ENCODE peak calls at places on chromosomes 6 and 20, in five cellular contexts. R, J, V, F and X are unnamed samples. For H3K4me1 and H3K9me3, the result is how much of the 10 kb centered on the place peaks cover.

GRCh38 chr20:2217857-2218529 is 77.8 kb upstream of the TGM3 start:
- DNase-seq in R (no peak), J (no peak), V (no peak), F (no peak), X (no peak)

GRCh38 chr6:25991785-25992412 is 29.3 kb downstream of the TRIM38 start:
- DNase-seq in R (peak), J (peak), V (peak), F (peak), X (peak)

GRCh38 chr6:157442296-157442695 is 61.3 kb downstream of the ZDHHC14 start:
- DNase-seq in R (peak), J (peak), V (no peak), F (no peak), X (no peak)

GRCh38 chr6:132961122-132961521 is 146.8 kb downstream of the RPS12 start:
- DNase-seq in R (peak), J (peak), V (no peak), F (no peak), X (no peak)

GRCh38 chr6:22807818-22808217 is 238.5 kb downstream of the HDGFL1 start:
- DNase-seq in R (no peak), J (no peak), V (no peak), F (no peak), X (peak)

GRCh38 chr20:32434434-32434833 is 76.3 kb downstream of the ASXL1 start:
- DNase-seq in R (no peak), J (no peak), V (no peak), F (no peak), X (no peak)

GRCh38 chr6:41974281-41974825 is 32.7 kb upstream of the CCND3 start:
- DNase-seq in R (no peak), J (no peak), V (no peak), F (no peak), X (no peak)

GRCh38 chr20:1734269-1734858 is 76.8 kb upstream of the SIRPG start:
- DNase-seq in R (no peak), J (no peak), V (no peak), F (no peak), X (no peak)

GRCh38 chr6:141463237-141463977 is 669.3 kb upstream of the GJE1 start:
- DNase-seq in R (peak), J (peak), V (no peak), F (no peak), X (no peak)

GRCh38 chr6:149862901-149863595 is 1.1 kb downstream of the LRP11 start:
- DNase-seq in R (peak), J (peak), V (no peak), F (peak), X (peak)

GRCh38 chr20:32969356-32970114 is 34.7 kb downstream of the SUN5 start:
- DNase-seq in R (no peak), J (no peak), V (no peak), F (no peak), X (peak)

GRCh38 chr20:25136643-25137559 is 55.0 kb upstream of the VSX1 start:
- DNase-seq in R (peak), J (peak), V (no peak), F (no peak), X (no peak)

GRCh38 chr6:142938510-142938909 is 6.5 kb downstream of the HIVEP2 start:
- DNase-seq in R (no peak), J (no peak), V (no peak), F (no peak), X (no peak)

GRCh38 chr6:142934190-142934589 is 10.8 kb downstream of the HIVEP2 start:
- DNase-seq in R (no peak), J (no peak), V (no peak), F (no peak), X (no peak)

GRCh38 chr6:142933701-142934100 is 11.3 kb downstream of the HIVEP2 start:
- DNase-seq in R (no peak), J (no peak), V (no peak), F (no peak), X (no peak)

GRCh38 chr6:142934599-142934998 is 10.4 kb downstream of the HIVEP2 start:
- DNase-seq in R (no peak), J (no peak), V (no peak), F (no peak), X (no peak)

GRCh38 chr6:142935553-142936517 is 9.1 kb downstream of the HIVEP2 start:
- DNase-seq in R (no peak), J (no peak), V (no peak), F (no peak), X (no peak)
- H3K4me1 ChIP-seq in R (under half), J (under half), V (under half), F (under half), X (under half)

GRCh38 chr6:148347076-148348054 is 4.7 kb downstream of the SASH1 start:
- DNase-seq in R (no peak), J (no peak), V (no peak), F (no peak), X (no peak)
- H2BK15ac ChIP-seq in R (no peak), J (no peak), V (no peak), F (no peak), X (no peak)

GRCh38 chr6:107402533-107402932 is 56.8 kb downstream of the PDSS2 start:
- DNase-seq in R (no peak), J (no peak), V (no peak), F (no peak), X (no peak)
- H3K9me3 ChIP-seq in R (under half), J (under half), V (under half), F (under half), X (under half)

GRCh38 chr6:87922191-87922946 is 125.3 kb upstream of the SPACA1 start:
- DNase-seq in R (no peak), J (no peak), V (no peak), F (no peak), X (no peak)

GRCh38 chr6:87925373-87926060 is 122.1 kb upstream of the SPACA1 start:
- DNase-seq in R (no peak), J (no peak), V (no peak), F (no peak), X (no peak)

GRCh38 chr6:87921034-87921433 is 126.6 kb upstream of the SPACA1 start:
- DNase-seq in R (no peak), J (no peak), V (no peak), F (no peak), X (no peak)

GRCh38 chr6:87922947-87923330 is 124.7 kb upstream of the SPACA1 start:
- DNase-seq in R (no peak), J (no peak), V (no peak), F (no peak), X (no peak)

DNA sequence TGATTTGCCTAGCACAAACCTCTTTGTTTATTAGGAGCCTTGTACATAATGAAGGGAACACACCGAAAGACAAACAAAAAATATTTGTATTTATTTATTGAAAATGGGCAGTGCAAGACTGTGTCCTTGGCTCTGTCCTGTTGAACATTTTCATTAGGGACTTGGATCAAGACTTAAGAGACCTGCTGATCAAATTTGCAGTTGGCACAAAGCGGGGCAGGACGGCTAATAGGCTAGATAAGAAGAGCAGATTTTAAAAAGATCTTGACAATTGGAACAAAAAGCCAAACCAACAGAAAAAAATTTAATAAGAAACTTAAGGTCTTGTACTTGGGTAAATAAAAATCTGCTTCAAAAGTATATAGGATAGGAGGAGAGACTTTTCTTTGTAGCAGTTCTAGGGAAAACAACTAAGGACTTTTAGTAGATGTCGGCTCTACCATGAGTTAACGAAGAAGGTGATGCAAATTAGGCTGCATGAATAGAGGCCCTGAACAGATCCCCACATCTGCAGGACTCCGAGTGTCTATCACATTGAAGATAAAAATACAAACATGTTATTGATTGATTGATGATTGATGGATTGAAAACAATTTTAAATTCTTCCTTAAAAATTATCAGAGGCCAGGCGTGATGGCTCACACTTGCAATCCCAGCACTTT is 124.1 kb upstream of the SPACA1 start:
- DNase-seq in R (no peak), J (no peak), V (no peak), F (no peak), X (no peak)
- H3K4me1 ChIP-seq in R (under half), J (under half), V (under half), F (under half), X (under half)

DNA sequence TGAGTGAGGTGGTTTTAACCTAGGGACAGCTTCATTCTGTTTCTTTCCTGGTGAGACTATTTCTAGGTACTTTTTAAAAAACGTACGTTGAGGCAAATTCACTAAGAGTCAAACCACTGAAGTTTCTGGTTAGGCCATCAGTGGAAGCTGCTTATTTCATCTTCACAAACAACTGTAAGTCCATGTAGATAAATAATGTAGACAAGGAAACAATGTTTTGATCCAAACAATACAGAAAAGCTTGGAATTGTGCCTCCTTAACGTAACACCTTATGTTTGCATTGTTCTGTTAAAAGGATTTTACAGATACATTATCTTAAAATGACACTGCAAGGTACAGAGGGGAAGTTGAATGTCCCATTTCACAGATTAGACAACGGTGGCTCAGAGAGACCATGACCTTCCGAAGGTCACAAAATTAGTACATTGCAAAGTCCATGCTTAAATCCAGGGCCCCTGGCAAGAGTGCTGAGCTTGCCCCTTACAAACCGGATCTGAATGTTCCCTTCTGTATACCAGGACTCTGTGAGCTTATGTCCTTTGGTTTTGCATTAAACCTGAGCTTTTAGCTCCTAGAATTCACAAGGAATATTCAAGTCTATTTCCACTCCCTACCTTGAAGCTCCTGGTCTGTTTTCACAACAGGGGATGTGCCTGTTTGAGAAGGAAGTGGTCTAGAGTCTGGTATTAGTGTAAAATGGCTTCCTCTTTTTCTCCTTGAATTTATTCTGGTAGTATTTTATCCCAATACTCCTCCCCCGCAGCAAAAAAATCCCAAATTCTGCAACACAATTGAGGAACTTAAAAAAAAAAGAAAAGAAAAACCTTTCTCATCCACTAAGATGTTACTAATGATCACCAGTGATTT is 28.8 kb upstream of the ZNF217 start:
- DNase-seq in R (no peak), J (peak), V (no peak), F (no peak), X (no peak)
- H2BK15ac ChIP-seq in R (peak), J (no peak), V (no peak), F (no peak), X (no peak)

GRCh38 chr6:39167321-39167720 is 52.3 kb upstream of the SAYSD1 start:
- DNase-seq in R (no peak), J (no peak), V (no peak), F (no peak), X (no peak)

GRCh38 chr6:39166918-39167301 is 51.9 kb upstream of the SAYSD1 start:
- DNase-seq in R (no peak), J (no peak), V (no peak), F (no peak), X (no peak)

GRCh38 chr6:39167866-39168625 is 53.1 kb upstream of the SAYSD1 start:
- DNase-seq in R (no peak), J (no peak), V (no peak), F (no peak), X (no peak)

GRCh38 chr6:39169448-39170344 is 54.7 kb upstream of the SAYSD1 start:
- DNase-seq in R (no peak), J (no peak), V (no peak), F (no peak), X (no peak)

DNA sequence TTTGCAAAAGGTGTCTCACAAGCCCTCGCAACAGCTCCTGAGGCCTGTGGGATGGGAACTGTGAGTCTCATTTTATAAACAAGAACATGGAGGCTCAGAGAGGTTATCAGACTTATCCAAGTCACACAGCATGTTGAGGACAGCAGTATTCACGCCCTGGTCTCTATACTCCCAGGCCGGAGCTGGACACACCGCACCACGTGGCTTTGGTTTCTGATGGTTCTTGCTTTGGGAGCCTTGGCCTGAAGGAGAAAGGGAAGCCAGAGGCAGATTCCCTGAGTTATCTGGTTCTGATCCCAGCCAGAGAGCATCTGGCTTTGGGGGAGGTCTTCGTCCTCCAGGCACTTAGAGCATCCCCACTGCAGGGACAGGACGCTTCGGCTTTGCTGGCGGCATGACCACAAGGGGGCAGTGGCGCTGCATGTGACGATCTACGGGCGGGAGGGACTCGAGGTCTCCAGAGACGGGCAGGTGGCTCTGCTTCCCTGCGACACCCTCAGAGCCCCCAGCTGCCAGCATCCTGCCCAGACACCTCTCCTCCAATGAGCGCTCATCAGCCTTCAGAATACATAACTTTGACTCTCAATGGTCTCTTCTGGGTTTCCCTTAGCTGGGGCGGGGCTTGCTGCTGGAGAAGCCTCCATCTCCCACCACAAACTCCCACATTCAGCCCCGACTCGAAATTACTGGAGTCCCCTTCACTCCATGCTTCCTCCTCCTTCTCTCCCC is 51.4 kb upstream of the SAYSD1 start:
- DNase-seq in R (peak), J (peak), V (peak), F (peak), X (peak)
- H3K9me3 ChIP-seq in R (under half), J (under half), V (under half), F (under half), X (under half)

DNA sequence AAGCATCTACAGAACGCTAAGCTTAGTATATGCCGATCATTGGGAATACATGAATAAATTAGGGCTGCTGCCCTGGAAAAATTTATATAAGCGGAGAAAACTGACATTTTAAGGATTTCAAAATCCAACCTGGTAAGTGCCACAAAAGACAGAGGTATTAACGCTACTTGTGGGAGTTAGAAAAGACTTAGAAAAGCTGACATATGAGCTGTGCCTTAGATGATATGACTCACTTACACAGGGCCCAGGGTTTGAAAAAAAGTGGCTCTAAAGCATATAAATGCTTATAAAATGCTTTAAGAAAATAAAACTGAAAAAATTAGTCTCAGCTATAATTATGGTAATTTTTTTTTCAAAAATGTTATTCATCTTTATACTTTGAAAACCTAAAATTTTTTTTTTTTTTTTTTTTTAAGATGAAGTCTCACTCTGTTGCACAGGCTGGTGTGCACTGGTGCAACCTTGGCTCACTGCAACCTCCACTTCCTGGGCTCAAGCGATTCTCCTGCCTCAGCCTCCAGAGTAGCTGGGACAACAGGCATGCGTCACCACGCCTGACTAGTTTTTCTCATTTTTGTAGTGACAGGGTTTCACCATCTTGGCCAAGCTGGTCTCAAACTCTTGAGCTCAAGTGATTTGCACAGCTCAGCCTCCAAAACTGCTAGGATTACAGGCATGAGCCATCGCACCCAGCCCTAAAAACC is 25.7 kb downstream of the EPB41L2 start:
- DNase-seq in R (no peak), J (no peak), V (no peak), F (no peak), X (no peak)
- H3K4me1 ChIP-seq in R (under half), J (under half), V (under half), F (under half), X (under half)

GRCh38 chr20:16846011-16846410 is 97.9 kb downstream of the OTOR start:
- DNase-seq in R (peak), J (no peak), V (no peak), F (no peak), X (no peak)
- H2BK15ac ChIP-seq in R (no peak), J (no peak), V (no peak), F (no peak), X (no peak)